ENCODE peak calls at places on chromosomes 2 and 18, in four cellular contexts. P is uterus; Y is A549; C is CD8-positive, alpha-beta T cell. Z is an unnamed sample.

GRCh38 chr2:112831380-112831930 is 5.1 kb downstream of the IL1B start:
- DNase-seq in C (no peak), Y (no peak), P (no peak), Z (no peak)

GRCh38 chr2:102266204-102266603 is 45.2 kb upstream of the IL1RL1 start:
- DNase-seq in Y (no peak), C (no peak), P (no peak), Z (no peak)

GRCh38 chr2:196533998-196534397 is 105.5 kb upstream of the CCDC150 start:
- DNase-seq in C (no peak), Y (no peak), P (no peak), Z (no peak)

GRCh38 chr2:180411631-180412030 is 404.5 kb upstream of the CWC22 start:
- DNase-seq in Y (no peak), P (no peak), C (no peak), Z (no peak)

GRCh38 chr2:222903234-222904220 is 42.7 kb downstream of the ACSL3 start:
- DNase-seq in C (no peak), Y (peak; percentile 52), P (peak; percentile 28), Z (no peak)

GRCh38 chr2:233387667-233388528 is 33.6 kb downstream of the DGKD start:
- DNase-seq in P (peak; percentile 94), C (no peak), Y (peak; percentile 66), Z (peak; percentile 60)

GRCh38 chr2:15177103-15177502 is 384.0 kb downstream of the NBAS start:
- DNase-seq in Y (no peak), P (no peak), C (peak; percentile 55), Z (no peak)

GRCh38 chr2:19473415-19473814 is 115.0 kb upstream of the OSR1 start:
- DNase-seq in P (no peak), C (no peak), Y (no peak), Z (no peak)

GRCh38 chr2:84792856-84793522 is 87.9 kb downstream of the TRABD2A start:
- DNase-seq in C (no peak), Y (no peak), P (no peak), Z (no peak)

GRCh38 chr2:121072784-121073183 is 212.2 kb downstream of the TFCP2L1 start:
- DNase-seq in P (no peak), C (no peak), Y (no peak), Z (no peak)

GRCh38 chr2:219918929-219919328 is 291.5 kb downstream of the SLC4A3 start:
- DNase-seq in P (no peak), Y (no peak), C (no peak), Z (no peak)

GRCh38 chr2:138522556-138522955 is 21.0 kb downstream of the SPOPL start:
- DNase-seq in Y (no peak), C (no peak), P (no peak), Z (no peak)

GRCh38 chr2:126744640-126745039 is 88.7 kb downstream of the GYPC start:
- DNase-seq in P (no peak), C (no peak), Y (no peak), Z (no peak)

GRCh38 chr2:101860782-101861181 is 131.0 kb upstream of the IL1R2 start:
- DNase-seq in C (no peak), P (no peak), Y (no peak), Z (no peak)

GRCh38 chr2:131394147-131394931 is 30.4 kb upstream of the RAB6D start:
- DNase-seq in C (no peak), Y (no peak), P (no peak), Z (no peak)

GRCh38 chr2:84832772-84833461 is 48.0 kb downstream of the TRABD2A start:
- DNase-seq in Y (no peak), P (no peak), C (no peak), Z (no peak)

GRCh38 chr18:55244520-55244919 is 285.3 kb upstream of the CCDC68 start:
- DNase-seq in Y (no peak), P (no peak), C (no peak), Z (no peak)

GRCh38 chr2:148201075-148202004 is 180.4 kb downstream of the MBD5 start:
- DNase-seq in C (no peak), Y (peak; percentile 9), P (no peak), Z (no peak)

GRCh38 chr2:104758199-104758620 is 95.7 kb upstream of the POU3F3 start:
- DNase-seq in Y (no peak), C (no peak), P (no peak), Z (no peak)

DNA sequence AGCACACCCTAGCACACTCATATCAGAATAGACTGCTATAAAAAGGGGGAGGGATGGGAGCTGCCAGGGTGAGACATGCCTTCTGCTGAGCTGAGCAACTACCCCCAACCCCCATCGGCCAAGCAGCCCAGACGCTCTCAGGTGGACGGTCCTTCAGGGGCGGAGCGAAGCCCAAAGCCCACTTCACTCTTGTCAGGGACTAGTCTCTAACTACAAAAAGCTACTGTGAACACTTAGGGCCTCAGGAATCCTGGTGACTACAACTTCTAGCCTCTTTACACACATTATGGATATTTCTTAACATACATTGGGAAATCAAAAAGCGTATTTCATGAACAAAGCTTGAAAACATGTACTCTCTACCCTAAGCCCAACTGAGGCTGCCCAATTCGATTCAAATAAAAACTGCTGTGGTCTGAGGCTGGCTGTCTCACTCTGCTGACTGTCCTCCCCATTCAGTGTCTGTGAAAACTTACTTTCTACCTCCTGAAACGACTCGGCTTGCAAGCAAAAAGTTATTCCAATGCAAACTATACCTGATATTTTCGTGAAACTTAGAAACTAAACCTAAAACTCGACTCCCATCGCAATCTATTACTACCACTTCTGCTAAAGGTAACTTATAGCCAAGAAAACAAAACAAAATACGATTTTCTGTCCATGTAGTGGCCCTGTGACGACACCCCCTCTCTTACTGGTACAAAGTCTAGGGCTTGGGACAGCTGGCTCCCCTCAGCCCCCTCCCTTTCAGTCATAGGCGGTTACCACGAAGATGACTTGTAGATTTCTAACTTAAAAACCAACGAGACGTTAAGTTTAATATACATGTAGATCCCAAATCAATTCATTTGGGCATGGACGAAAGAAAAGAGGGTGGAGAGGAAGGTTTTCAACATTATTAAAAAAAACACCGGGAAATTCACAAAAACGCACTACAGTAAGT is 1.2 kb downstream of the SERTAD2 start:
- DNase-seq in P (peak; percentile 59), Y (peak; percentile 51), C (no peak), Z (no peak)
- H3K4me1 ChIP-seq in P (no peaks in the 10 kb centered on the region), Y (peaks cover 59% of the 10 kb centered on the region), C (peaks cover 66% of the 10 kb centered on the region), Z (peaks cover 43% of the 10 kb centered on the region)

DNA sequence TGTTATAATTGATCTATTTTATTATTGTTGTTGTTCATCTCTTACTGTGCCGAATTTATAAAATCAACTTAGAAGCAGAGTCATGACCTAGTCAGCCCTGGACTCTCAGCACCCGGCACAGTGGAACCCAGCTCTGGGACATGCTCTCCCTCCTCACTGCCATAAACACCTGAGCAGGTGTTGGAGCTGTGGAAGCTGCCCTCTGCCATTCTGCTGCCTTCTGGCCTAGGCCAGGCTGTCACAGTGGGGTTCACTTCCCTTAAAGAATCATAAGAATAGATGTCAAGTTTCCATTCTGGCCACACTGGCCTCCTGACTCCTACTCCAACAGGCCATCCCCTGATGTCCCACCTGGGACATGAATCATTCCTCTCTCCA is 192.2 kb downstream of the ZFP36L2 start:
- DNase-seq in C (no peak), P (peak; percentile 9), Y (no peak), Z (no peak)
- TF ChIP-seq CTCF in C (no peak), P (no peak), Y (no peak), Z (no peak)

GRCh38 chr2:62461017-62461553 is 44.9 kb downstream of the TMEM17 start:
- DNase-seq in Y (no peak), P (no peak), C (no peak), Z (no peak)
- H3K27ac ChIP-seq in Y (peak overlapping the region; percentile 95), P (no peak overlapping the region), C (no peak overlapping the region), Z (no peak overlapping the region)

DNA sequence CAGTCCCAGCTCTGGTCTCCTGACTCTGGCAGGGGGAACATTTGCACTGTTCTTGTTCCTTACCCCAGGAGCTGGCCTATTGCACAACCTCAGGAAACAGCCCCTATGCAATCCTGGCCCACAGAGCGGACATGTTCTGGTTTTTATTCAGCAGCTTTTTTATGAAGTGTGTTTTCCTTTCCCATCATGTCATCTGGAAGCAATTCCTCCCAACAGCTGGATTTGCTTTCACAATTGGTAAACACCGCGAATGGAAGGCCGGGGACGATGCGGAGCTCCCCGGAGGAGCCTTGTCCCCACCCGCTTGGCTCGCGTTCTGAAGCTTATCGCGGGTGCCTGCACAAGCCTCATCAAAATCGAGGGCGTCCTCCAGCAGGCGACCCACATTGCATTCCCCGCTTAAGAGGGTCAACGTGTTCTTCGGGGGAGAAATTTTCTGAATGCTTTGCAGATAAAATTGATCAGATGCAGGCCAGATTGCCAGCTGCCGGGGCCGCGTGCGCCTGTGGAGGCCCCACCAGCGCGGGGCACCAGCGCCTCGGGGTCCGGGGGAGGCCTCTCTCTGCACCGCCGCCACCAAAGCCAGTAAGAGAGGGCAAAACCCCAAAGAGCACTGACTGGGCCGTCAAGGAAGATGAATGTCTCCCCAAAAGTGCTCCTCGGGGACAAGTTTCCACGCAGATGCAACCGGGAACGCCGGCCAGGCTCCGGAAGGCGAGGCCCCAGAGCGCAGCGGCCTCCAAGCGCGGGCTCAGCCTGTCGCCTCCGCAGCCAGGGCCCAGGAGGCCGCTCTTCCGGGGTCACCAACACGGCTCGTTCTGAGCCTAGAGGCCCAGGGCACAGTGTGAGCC is 60.3 kb upstream of the SP3 start:
- DNase-seq in P (peak; percentile 93), C (no peak), Y (no peak), Z (no peak)
- H3K4me1 ChIP-seq in P (peaks cover 6% of the 10 kb centered on the region), C (no peaks in the 10 kb centered on the region), Y (peaks cover 23% of the 10 kb centered on the region), Z (peaks cover 14% of the 10 kb centered on the region)

GRCh38 chr2:238518127-238518827 is 91.5 kb downstream of the ASB1 start:
- DNase-seq in P (no peak), C (no peak), Y (no peak), Z (no peak)
- TF ChIP-seq CTCF in P (no peak), C (no peak), Y (no peak), Z (no peak)

GRCh38 chr18:36187138-36187825 is at the start of gene MOCOS:
- DNase-seq in P (peak; percentile 56), C (no peak), Y (peak; percentile 63), Z (no peak)
- H3K27ac ChIP-seq in P (no peak within 1 kb of the TSS), C (no peak within 1 kb of the TSS), Y (peak within 1 kb of the TSS; percentile 95), Z (peak within 1 kb of the TSS; percentile 1)

GRCh38 chr2:39512941-39513340 is 75.9 kb upstream of the MAP4K3 start:
- DNase-seq in C (no peak), P (no peak), Y (no peak), Z (no peak)

GRCh38 chr2:39512434-39512935 is 75.4 kb upstream of the MAP4K3 start:
- DNase-seq in P (peak; percentile 71), C (no peak), Y (no peak), Z (no peak)

GRCh38 chr2:39515273-39515896 is 78.3 kb upstream of the MAP4K3 start:
- DNase-seq in Y (no peak), C (no peak), P (no peak), Z (no peak)

GRCh38 chr2:39514825-39515224 is 77.7 kb upstream of the MAP4K3 start:
- DNase-seq in Y (no peak), P (no peak), C (no peak), Z (no peak)

DNA sequence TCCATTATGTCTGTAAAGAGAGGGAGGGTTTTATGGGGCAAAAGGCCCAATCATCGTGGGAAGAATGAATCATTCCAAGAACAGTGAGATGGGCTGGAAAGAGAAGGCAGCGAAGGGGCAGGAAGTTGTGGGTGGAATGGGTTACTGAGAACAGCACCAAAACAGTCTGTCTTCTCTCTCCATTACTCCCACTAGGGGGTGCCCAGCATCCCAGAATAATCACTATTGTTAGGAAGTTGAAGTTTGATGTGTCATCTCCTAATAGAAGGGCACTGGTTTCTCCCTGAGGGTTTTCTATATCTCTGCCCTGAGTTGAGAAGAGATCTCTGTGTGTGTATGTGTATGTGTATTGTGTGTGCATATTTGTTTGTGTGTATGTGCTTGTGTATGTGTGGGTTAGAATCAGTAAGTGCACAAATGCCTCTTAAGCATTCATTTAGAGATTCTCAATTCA is 76.6 kb upstream of the MAP4K3 start:
- DNase-seq in P (peak; percentile 77), Y (peak; percentile 76), C (no peak), Z (peak; percentile 72)
- H3K4me1 ChIP-seq in P (peaks cover 16% of the 10 kb centered on the region), Y (peaks cover 44% of the 10 kb centered on the region), C (no peaks in the 10 kb centered on the region), Z (peaks cover 46% of the 10 kb centered on the region)

GRCh38 chr2:63789318-63790051 is 52.2 kb upstream of the UGP2 start:
- DNase-seq in P (no peak), Y (no peak), C (no peak), Z (no peak)
- TF ChIP-seq CTCF in P (no peak), Y (no peak), C (no peak), Z (no peak)

GRCh38 chr2:95525294-95526035 is 40.9 kb upstream of the TRIM43B start:
- DNase-seq in C (no peak), Y (no peak), P (no peak), Z (no peak)
- H3K27ac ChIP-seq in C (no peak overlapping the region), Y (no peak overlapping the region), P (no peak overlapping the region), Z (no peak overlapping the region)

Z was measured in thoracic aorta.